ENCODE peak calls at places on chromosomes 2 and 18, in four cellular contexts. E, J, U and D are unnamed samples.

GRCh38 chr18:79361766-79362522 is 33.8 kb upstream of the NFATC1 start:
- DNase-seq in U (no peak), J (no peak), E (peak; percentile 70), D (no peak)

GRCh38 chr2:163997466-163997865 is 261.7 kb upstream of the FIGN start:
- DNase-seq in J (no peak), U (no peak), E (no peak), D (no peak)

GRCh38 chr2:237561221-237561620 is 5.2 kb upstream of the PRLH start:
- DNase-seq in E (no peak), U (no peak), J (no peak), D (peak; percentile 6)

GRCh38 chr2:167209784-167210183 is 321.5 kb downstream of the XIRP2 start:
- DNase-seq in U (no peak), E (no peak), J (no peak), D (no peak)

GRCh38 chr2:42303252-42303651 is 57.8 kb downstream of the COX7A2L start:
- DNase-seq in J (no peak), U (no peak), E (no peak), D (no peak)

GRCh38 chr18:63774511-63774910 is 707 bp upstream of the SERPINB7 start:
- DNase-seq in U (no peak), E (no peak), J (no peak), D (no peak)

GRCh38 chr2:240982821-240983281 is 15.6 kb upstream of the SNED1 start:
- DNase-seq in J (no peak), U (no peak), E (no peak), D (no peak)

GRCh38 chr2:233208382-233209116 is 42.9 kb upstream of the ATG16L1 start:
- DNase-seq in U (no peak), E (peak; percentile 29), J (peak; percentile 14), D (no peak)

GRCh38 chr2:177252808-177253531 is 11.6 kb downstream of the NFE2L2 start:
- DNase-seq in E (no peak), U (no peak), J (no peak), D (no peak)

GRCh38 chr2:208370881-208371633 is 35.5 kb upstream of the PTH2R start:
- DNase-seq in E (peak; percentile 26), U (no peak), J (no peak), D (no peak)

GRCh38 chr2:181785677-181786344 is 105.5 kb upstream of the NEUROD1 start:
- DNase-seq in U (no peak), E (peak; percentile 75), J (no peak), D (no peak)

GRCh38 chr2:239329972-239330572 is 70.7 kb downstream of the HDAC4 start:
- DNase-seq in U (no peak), J (no peak), E (no peak), D (no peak)

GRCh38 chr2:187403568-187404260 is 44.3 kb downstream of the CALCRL start:
- DNase-seq in E (no peak), U (no peak), J (no peak), D (no peak)

GRCh38 chr2:74399785-74400184 is 19.7 kb upstream of the DCTN1 start:
- DNase-seq in U (no peak), E (peak; percentile 40), J (peak; percentile 45), D (no peak)

GRCh38 chr2:32009479-32010256 is 1.1 kb downstream of the MEMO1 start:
- DNase-seq in J (no peak), U (peak; percentile 47), E (peak; percentile 40), D (peak; percentile 67)

GRCh38 chr2:9782197-9782719 is 61.0 kb upstream of the TAF1B start:
- DNase-seq in J (no peak), U (no peak), E (no peak), D (no peak)

GRCh38 chr2:25044011-25044410 is 2.1 kb downstream of the EFR3B start:
- DNase-seq in J (no peak), U (no peak), E (no peak), D (no peak)

GRCh38 chr2:187299122-187299906 is 148.7 kb downstream of the CALCRL start:
- DNase-seq in J (no peak), E (peak; percentile 19), U (peak; percentile 12), D (no peak)

GRCh38 chr2:232146294-232146693 is 184.8 kb downstream of the DIS3L2 start:
- DNase-seq in J (no peak), U (no peak), E (peak; percentile 60), D (no peak)

GRCh38 chr18:61953641-61954040 is 60.8 kb upstream of the RNF152 start:
- DNase-seq in U (no peak), E (no peak), J (no peak), D (no peak)

GRCh38 chr18:39802648-39803229 is 2152.3 kb upstream of the PIK3C3 start:
- DNase-seq in U (no peak), J (no peak), E (no peak), D (no peak)

GRCh38 chr2:105744091-105744908 is 412 bp upstream of the NCK2 start:
- DNase-seq in E (peak; percentile 52), J (peak; percentile 47), U (peak; percentile 92), D (peak; percentile 73)

GRCh38 chr2:238462782-238463396 is 36.2 kb downstream of the ASB1 start:
- DNase-seq in E (peak; percentile 60), U (peak; percentile 74), J (peak; percentile 22), D (no peak)

GRCh38 chr2:70923378-70924015 is 12.2 kb upstream of the ATP6V1B1 start:
- DNase-seq in E (no peak), U (no peak), J (peak; percentile 35), D (no peak)

GRCh38 chr2:8224679-8225181 is 457.1 kb upstream of the ID2 start:
- DNase-seq in J (no peak), E (no peak), U (no peak), D (no peak)

GRCh38 chr2:70349921-70350685 is 48.2 kb upstream of the FAM136A start:
- DNase-seq in J (no peak), E (no peak), U (no peak), D (no peak)